ENCODE peak calls at places on chromosome 3, in four cellular contexts. X is stomach; V is stimulated activated CD4-positive, alpha-beta T cell treated with anti-CD3 and anti-CD28 coated beads, Interleukin-15, amount 100 ng/mL, for 1 hour; P is retina. A is an unnamed sample.

GRCh38 chr3:12905316-12906071 is 64.1 kb upstream of the RPL32 start:
- DNase-seq in X (no peak), V (no peak), P (peak; percentile 53), A (no peak)

GRCh38 chr3:160473233-160473632 is 23.6 kb upstream of the TRIM59 start:
- DNase-seq in X (no peak), V (no peak), P (no peak), A (no peak)

GRCh38 chr3:47855461-47856383 is 52.8 kb downstream of the DHX30 start:
- DNase-seq in X (no peak), V (no peak), P (no peak), A (no peak)

GRCh38 chr3:190326361-190326760 is 4.1 kb upstream of the CLDN1 start:
- DNase-seq in X (no peak), V (no peak), P (no peak), A (no peak)

GRCh38 chr3:137171834-137172603 is 214.2 kb downstream of the IL20RB start:
- DNase-seq in X (no peak), V (no peak), P (no peak), A (no peak)

GRCh38 chr3:58135712-58136543 is 74.8 kb downstream of the DNASE1L3 start:
- DNase-seq in X (no peak), V (no peak), P (no peak), A (peak; percentile 19)

GRCh38 chr3:139557041-139557440 is 17.5 kb upstream of the RBP1 start:
- DNase-seq in X (no peak), V (no peak), P (no peak), A (peak; percentile 61)

GRCh38 chr3:27535809-27536392 is 51.7 kb upstream of the SLC4A7 start:
- DNase-seq in X (no peak), V (no peak), P (no peak), A (no peak)

GRCh38 chr3:128800241-128801187 is 74.5 kb downstream of the RAB7A start:
- DNase-seq in X (no peak), V (no peak), P (no peak), A (no peak)

GRCh38 chr3:14411988-14412387 is 9.6 kb downstream of the SLC6A6 start:
- DNase-seq in X (no peak), V (no peak), P (no peak), A (no peak)

GRCh38 chr3:113533534-113533892 is 1.2 kb downstream of the SIDT1 start:
- DNase-seq in X (no peak), V (no peak), P (no peak), A (no peak)

GRCh38 chr3:152474585-152474984 is 205.9 kb downstream of the MBNL1 start:
- DNase-seq in X (no peak), V (no peak), P (no peak), A (no peak)

GRCh38 chr3:53525765-53526761 is 31.7 kb downstream of the CACNA1D start:
- DNase-seq in X (no peak), V (no peak), P (no peak), A (peak; percentile 22)

GRCh38 chr3:99909714-99910508 is 92.2 kb downstream of the CMSS1 start:
- DNase-seq in X (no peak), V (no peak), P (no peak), A (no peak)

GRCh38 chr3:54906763-54907162 is 21.1 kb downstream of the LRTM1 start:
- DNase-seq in X (no peak), V (no peak), P (no peak), A (no peak)

GRCh38 chr3:23671901-23672589 is 133.7 kb upstream of the UBE2E1 start:
- DNase-seq in X (peak; percentile 36), V (no peak), P (peak; percentile 74), A (peak; percentile 6)

GRCh38 chr3:17800232-17800631 is 57.8 kb upstream of the TBC1D5 start:
- DNase-seq in X (no peak), V (no peak), P (no peak), A (no peak)

GRCh38 chr3:52056521-52056967 is at the start of gene DUSP7:
- DNase-seq in X (peak; percentile 79), V (peak; percentile 68), P (peak; percentile 89), A (peak; percentile 67)

GRCh38 chr3:174438501-174439156 is 420.5 kb upstream of the NAALADL2 start:
- DNase-seq in X (no peak), V (no peak), P (no peak), A (no peak)

GRCh38 chr3:109731639-109732473 is 394.5 kb upstream of the DPPA4 start:
- DNase-seq in X (peak; percentile 53), V (no peak), P (peak; percentile 51), A (peak; percentile 59)

GRCh38 chr3:87206070-87206469 is 21.0 kb upstream of the CHMP2B start:
- DNase-seq in X (no peak), V (no peak), P (no peak), A (no peak)

GRCh38 chr3:173096994-173097785 is 43.8 kb downstream of the SPATA16 start:
- DNase-seq in X (no peak), V (no peak), P (no peak), A (no peak)

GRCh38 chr3:150035400-150035799 is 64.7 kb upstream of the PFN2 start:
- DNase-seq in X (no peak), V (no peak), P (peak; percentile 44), A (no peak)

GRCh38 chr3:120420360-120420759 is 30.4 kb downstream of the FSTL1 start:
- DNase-seq in X (no peak), V (no peak), P (no peak), A (no peak)

GRCh38 chr3:51340311-51340829 is 44.7 kb upstream of the MANF start:
- DNase-seq in X (no peak), V (no peak), P (no peak), A (peak; percentile 22)

GRCh38 chr3:81744366-81744765 is 17.1 kb downstream of the GBE1 start:
- DNase-seq in X (no peak), V (no peak), P (no peak), A (peak; percentile 14)

GRCh38 chr3:20391628-20392027 is 205.6 kb upstream of the SGO1 start:
- DNase-seq in X (no peak), V (no peak), P (no peak), A (no peak)

GRCh38 chr3:98711426-98711825 is 51.7 kb upstream of the ST3GAL6 start:
- DNase-seq in X (no peak), V (no peak), P (no peak), A (no peak)

GRCh38 chr3:54530091-54530490 is 397.8 kb downstream of the LRTM1 start:
- DNase-seq in X (no peak), V (no peak), P (no peak), A (no peak)